ENCODE peak calls at places on chromosomes 3 and 15, in ten cellular contexts. D, U, L, I, Z, Y, N, J, T and B are unnamed samples. For H3K27me3 and H3K4me1, the result is how much of the 10 kb centered on the place peaks cover.

GRCh38 chr15:57591237-57591821 is 375 bp upstream of the MYZAP start:
- DNase-seq in Y (no peak), U (no peak), L (no peak), T (no peak), N (no peak), I (no peak), D (peak), J (peak), Z (no peak), B (no peak)

GRCh38 chr3:56238299-56238698 is 230.0 kb downstream of the ERC2 start:
- DNase-seq in J (no peak), I (no peak), T (no peak), N (no peak), Z (no peak), Y (no peak), D (no peak), L (no peak), U (no peak), B (no peak)

GRCh38 chr3:125582707-125583106 is 12.6 kb downstream of the OSBPL11 start:
- DNase-seq in J (no peak), D (no peak), Y (no peak), L (peak), N (peak), Z (no peak), T (no peak), U (no peak), I (no peak), B (no peak)

GRCh38 chr3:139934557-139935070 is 371 bp upstream of the CLSTN2 start:
- DNase-seq in Y (peak), I (peak), L (no peak), J (peak), T (no peak), N (no peak), D (no peak), Z (no peak), U (peak), B (no peak)

GRCh38 chr3:15102256-15102655 is 3.3 kb upstream of the RBSN start:
- DNase-seq in I (peak), D (peak), N (no peak), L (no peak), Y (peak), U (peak), T (no peak), Z (peak), J (peak), B (no peak)

GRCh38 chr3:126983653-126984390 is 907 bp downstream of the PLXNA1 start:
- DNase-seq in Z (no peak), I (no peak), D (no peak), N (no peak), J (peak), Y (peak), U (no peak), L (no peak), T (peak), B (peak)

GRCh38 chr3:963755-964154 is 129.1 kb upstream of the CNTN6 start:
- DNase-seq in U (no peak), D (no peak), I (no peak), N (no peak), J (no peak), T (no peak), L (no peak), Z (no peak), Y (no peak), B (no peak)

GRCh38 chr3:142568393-142569017 is 10.0 kb downstream of the ATR start:
- DNase-seq in Y (no peak), I (no peak), Z (no peak), D (no peak), J (no peak), N (no peak), U (no peak), L (no peak), T (peak), B (no peak)

GRCh38 chr3:62873672-62874397 is 1.4 kb downstream of the CADPS start:
- DNase-seq in U (no peak), T (no peak), D (no peak), Z (no peak), Y (peak), J (peak), L (no peak), N (no peak), I (peak), B (peak)

GRCh38 chr15:70855764-70856163 is 1.8 kb upstream of the LARP6 start:
- DNase-seq in L (peak), U (no peak), N (no peak), Y (no peak), D (no peak), I (no peak), J (no peak), Z (no peak), T (no peak), B (no peak)

DNA sequence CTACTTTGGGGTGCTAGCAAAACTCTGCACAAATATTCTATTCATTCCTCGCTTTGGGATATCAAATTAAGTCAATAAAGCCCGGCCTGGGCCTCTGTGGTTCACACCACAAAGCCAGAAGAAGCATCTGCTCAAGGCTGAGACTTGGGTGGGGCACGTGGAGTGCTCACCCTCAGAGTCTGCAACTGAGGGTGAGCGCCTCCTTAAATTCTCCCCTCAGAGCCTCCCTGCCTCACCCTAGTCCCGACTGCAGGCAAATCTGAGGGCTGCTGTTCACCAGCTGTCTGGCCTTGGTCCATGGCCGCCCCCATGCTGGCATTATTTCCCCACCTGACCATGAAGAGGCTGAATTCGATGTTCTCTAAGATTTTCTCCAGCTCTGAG is 1.7 kb upstream of the MEGF11 start:
- DNase-seq in L (no peak), N (no peak), Y (no peak), U (no peak), T (no peak), J (no peak), Z (no peak), D (no peak), I (no peak), B (no peak)
- H3K27me3 ChIP-seq in L (half or more), N (under half), Y (half or more), U (under half), T (half or more), J (under half), Z (under half), D (under half), I (half or more), B (under half)

DNA sequence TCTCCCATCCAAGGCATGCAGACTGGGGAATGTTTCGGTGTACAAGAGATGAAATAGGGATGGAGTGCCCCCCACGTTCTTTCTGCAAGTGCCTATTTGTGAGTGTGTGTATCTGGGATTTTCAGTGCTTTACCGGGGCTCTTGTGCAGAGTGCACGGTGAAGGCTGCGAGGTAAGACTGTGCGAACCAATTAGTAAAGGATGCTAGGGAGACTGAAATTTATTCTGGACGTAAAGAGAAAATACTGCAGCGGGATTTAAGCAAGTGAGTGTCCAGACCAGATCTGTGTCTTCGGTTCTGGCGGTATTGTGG is 340 bp upstream of the MAGEF1 start:
- DNase-seq in T (no peak), Y (no peak), N (no peak), L (no peak), J (no peak), D (no peak), Z (no peak), U (no peak), I (no peak), B (no peak)
- TF ChIP-seq POLR2A in T (no peak), Y (no peak), N (no peak), L (no peak), J (no peak), D (no peak), Z (no peak), U (no peak), I (no peak), B (no peak)

GRCh38 chr3:32325957-32326356 is 65.7 kb upstream of the CMTM7 start:
- DNase-seq in N (no peak), U (no peak), T (no peak), D (no peak), Z (no peak), I (no peak), L (no peak), Y (no peak), J (peak), B (no peak)
- H3K4me1 ChIP-seq in N (under half), U (under half), T (under half), D (under half), Z (under half), I (under half), L (under half), Y (under half), J (under half), B (under half)

GRCh38 chr15:65970937-65971740 is 101.8 kb downstream of the RAB11A start:
- DNase-seq in D (no peak), L (peak), I (no peak), J (no peak), U (no peak), Z (no peak), N (no peak), Y (no peak), T (no peak), B (no peak)
- H3K27me3 ChIP-seq in D (under half), L (under half), I (under half), J (under half), U (under half), Z (under half), N (under half), Y (under half), T (under half), B (under half)

GRCh38 chr3:48652923-48653715 is 9.6 kb downstream of the CELSR3 start:
- DNase-seq in L (no peak), U (no peak), Y (no peak), N (no peak), D (no peak), J (no peak), T (no peak), Z (no peak), I (no peak), B (no peak)

GRCh38 chr3:48655063-48655462 is 7.6 kb downstream of the CELSR3 start:
- DNase-seq in Y (no peak), L (no peak), T (no peak), D (no peak), U (no peak), Z (no peak), N (no peak), I (no peak), J (no peak), B (no peak)

GRCh38 chr3:48655586-48655985 is 7.1 kb downstream of the CELSR3 start:
- DNase-seq in Y (no peak), J (no peak), U (no peak), D (no peak), L (no peak), I (no peak), T (no peak), Z (no peak), N (no peak), B (peak)

GRCh38 chr3:48656841-48657281 is 5.8 kb downstream of the CELSR3 start:
- DNase-seq in L (no peak), U (no peak), Y (no peak), N (no peak), Z (no peak), T (no peak), D (no peak), J (no peak), I (no peak), B (no peak)

DNA sequence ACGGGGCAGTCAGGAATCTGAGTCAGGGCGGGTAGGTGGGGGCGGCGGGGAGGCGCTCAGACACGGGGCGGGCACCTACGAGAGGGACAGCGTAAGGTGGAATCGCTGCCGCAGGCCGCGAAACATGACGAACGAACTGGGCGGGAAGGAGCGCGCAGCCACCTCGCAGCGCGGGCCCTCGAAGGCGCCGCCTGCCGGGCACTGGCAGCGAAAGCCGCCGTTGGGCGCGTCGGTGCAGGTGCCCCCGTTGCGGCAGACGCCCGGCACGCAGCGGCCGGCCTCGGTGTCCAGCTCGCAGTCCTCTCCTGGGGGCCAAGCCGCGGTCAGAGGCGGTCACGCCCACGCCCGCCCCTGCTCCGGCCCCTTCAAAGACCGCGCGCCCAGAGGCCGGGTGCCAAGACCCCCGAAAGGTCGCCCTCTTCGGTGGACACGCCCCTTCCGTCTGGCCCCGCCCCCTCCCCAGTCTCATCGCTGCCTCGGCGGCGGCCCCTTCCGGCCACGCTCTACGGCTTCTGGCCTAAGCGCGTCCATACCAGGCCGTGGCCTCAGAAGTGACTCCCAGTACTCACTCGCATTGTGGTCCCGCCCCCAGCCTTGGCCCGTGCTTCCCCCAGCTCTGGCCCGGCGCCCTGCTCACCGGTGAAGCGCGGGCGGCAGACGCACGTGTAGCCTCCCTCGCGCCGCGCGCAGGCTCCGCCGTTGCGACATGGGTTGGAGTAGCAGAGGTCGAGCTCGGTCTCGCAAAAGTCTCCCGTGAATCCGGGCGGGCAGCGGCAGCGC is 6.4 kb downstream of the CELSR3 start:
- DNase-seq in I (peak), D (peak), N (peak), Z (peak), U (peak), J (peak), Y (peak), L (peak), T (no peak), B (peak)
- TF ChIP-seq POLR2A in I (no peak), D (no peak), N (no peak), Z (no peak), U (no peak), J (peak), Y (no peak), L (no peak), T (no peak), B (no peak)

DNA sequence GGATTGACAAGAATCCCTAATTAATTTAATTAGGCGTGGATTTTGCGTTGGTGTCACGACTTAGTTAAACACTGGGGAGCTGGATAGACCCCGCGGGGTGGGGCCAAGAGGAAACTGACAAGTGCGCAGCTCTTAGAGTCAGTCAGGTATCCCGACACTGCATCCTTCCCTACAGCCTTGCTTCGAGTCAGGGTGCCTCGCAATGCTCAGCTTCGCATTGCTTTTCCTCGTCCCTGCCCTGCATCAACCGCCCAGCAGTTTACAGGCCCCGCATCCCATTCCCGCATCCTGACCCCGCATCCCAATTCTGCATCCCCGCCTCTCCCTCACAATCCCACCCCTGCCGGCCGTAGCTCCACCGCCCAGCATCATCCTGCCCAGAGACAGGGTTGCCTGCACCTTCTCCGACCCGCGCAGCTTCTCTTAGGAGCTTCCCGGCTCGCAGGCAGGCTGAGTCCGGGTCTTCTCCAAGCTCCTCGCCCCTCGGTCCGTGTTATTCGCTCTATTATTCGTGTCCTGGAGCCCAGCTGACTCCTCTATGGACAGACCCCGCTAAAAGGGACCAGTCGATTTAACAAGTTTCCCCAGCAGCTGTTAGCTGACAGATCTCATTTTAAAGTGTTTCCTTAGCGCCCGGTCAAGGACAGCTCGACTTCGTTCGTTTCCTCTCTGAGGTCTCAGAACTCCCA is 697 bp upstream of the SHOX2 start:
- DNase-seq in L (no peak), I (no peak), Z (no peak), Y (no peak), T (no peak), J (peak), N (no peak), U (no peak), D (no peak), B (no peak)
- H3K4me1 ChIP-seq in L (under half), I (half or more), Z (under half), Y (under half), T (under half), J (under half), N (under half), U (under half), D (under half), B (under half)

GRCh38 chr3:71910107-71910506 is 125.2 kb upstream of the PROK2 start:
- DNase-seq in J (no peak), N (no peak), Y (no peak), I (no peak), L (no peak), U (no peak), Z (no peak), D (no peak), T (no peak), B (no peak)

GRCh38 chr3:71908001-71908400 is 123.1 kb upstream of the PROK2 start:
- DNase-seq in Y (no peak), J (no peak), N (no peak), I (peak), U (no peak), D (no peak), T (no peak), Z (no peak), L (no peak), B (no peak)

GRCh38 chr3:71903141-71903540 is 118.2 kb upstream of the PROK2 start:
- DNase-seq in L (no peak), Y (no peak), U (no peak), I (no peak), D (no peak), T (no peak), J (no peak), N (no peak), Z (no peak), B (no peak)

GRCh38 chr3:71902258-71903128 is 117.5 kb upstream of the PROK2 start:
- DNase-seq in U (no peak), D (no peak), L (no peak), I (no peak), N (no peak), Y (no peak), Z (no peak), J (no peak), T (no peak), B (no peak)

GRCh38 chr3:71905426-71905825 is 120.5 kb upstream of the PROK2 start:
- DNase-seq in U (no peak), L (no peak), Y (peak), Z (no peak), T (no peak), I (no peak), D (no peak), J (no peak), N (no peak), B (peak)
- H3K27me3 ChIP-seq in U (under half), L (under half), Y (under half), Z (under half), T (under half), I (under half), D (under half), J (under half), N (under half), B (under half)

GRCh38 chr3:51875501-51875900 is at the start of gene IQCF5:
- DNase-seq in I (no peak), D (no peak), Z (no peak), N (no peak), Y (no peak), L (no peak), J (no peak), U (no peak), T (no peak), B (no peak)

GRCh38 chr3:51874889-51875288 is 512 bp downstream of the IQCF5 start:
- DNase-seq in U (no peak), Y (no peak), Z (no peak), I (no peak), L (no peak), N (no peak), D (no peak), J (no peak), T (no peak), B (no peak)

GRCh38 chr3:51873253-51873766 is 2.1 kb downstream of the IQCF5 start:
- DNase-seq in J (no peak), U (no peak), Z (no peak), I (no peak), N (no peak), L (no peak), D (no peak), Y (no peak), T (no peak), B (no peak)

GRCh38 chr3:51873876-51874275 is 1.5 kb downstream of the IQCF5 start:
- DNase-seq in U (no peak), N (no peak), Y (no peak), L (no peak), T (no peak), J (no peak), I (no peak), Z (no peak), D (no peak), B (no peak)

GRCh38 chr3:51874411-51874810 is 990 bp downstream of the IQCF5 start:
- DNase-seq in U (no peak), N (no peak), J (no peak), T (no peak), Z (no peak), Y (no peak), D (no peak), I (no peak), L (no peak), B (no peak)
- TF ChIP-seq POLR2A in U (no peak), N (no peak), J (no peak), T (no peak), Z (no peak), Y (no peak), D (no peak), I (no peak), L (no peak), B (no peak)

GRCh38 chr3:175335229-175335628 is 476.1 kb downstream of the NAALADL2 start:
- DNase-seq in T (no peak), D (no peak), L (peak), Y (no peak), N (no peak), U (no peak), J (no peak), Z (no peak), I (no peak), B (no peak)
- H3K4me1 ChIP-seq in T (under half), D (under half), L (under half), Y (under half), N (under half), U (under half), J (under half), Z (under half), I (under half), B (under half)